ENCODE peak calls at places on chromosomes 2 and 18, in five cellular contexts. B is AG04449, A is heart left ventricle, E is stomach, M is 8988T. L is an unnamed sample.

GRCh38 chr2:144517825-144518699 is 1.9 kb downstream of the ZEB2 start:
- DNase-seq in A (no peak), E (no peak), M (no peak), B (no peak), L (no peak)

GRCh38 chr2:180706694-180707093 is 273.7 kb upstream of the UBE2E3 start:
- DNase-seq in E (no peak), A (no peak), M (no peak), B (no peak), L (no peak)

GRCh38 chr18:10078053-10078452 is 164.2 kb downstream of the VAPA start:
- DNase-seq in B (no peak), E (no peak), M (no peak), A (no peak), L (no peak)

GRCh38 chr2:43345391-43345813 is 119.0 kb upstream of the ZFP36L2 start:
- DNase-seq in B (no peak), M (no peak), A (no peak), E (no peak), L (no peak)

GRCh38 chr2:240986787-240987411 is 11.5 kb upstream of the SNED1 start:
- DNase-seq in E (no peak), B (peak), A (peak), M (no peak), L (peak)

GRCh38 chr2:156340818-156341481 is 8.4 kb upstream of the NR4A2 start:
- DNase-seq in B (no peak), A (no peak), M (no peak), E (no peak), L (no peak)

GRCh38 chr2:217954469-217954868 is 48.3 kb downstream of the TNS1 start:
- DNase-seq in A (peak), M (no peak), E (no peak), B (no peak), L (peak)

GRCh38 chr18:14942275-14942674 is 194.3 kb downstream of the ANKRD30B start:
- DNase-seq in B (no peak), E (no peak), M (no peak), A (no peak), L (no peak)

GRCh38 chr18:11955299-11956029 is 25.8 kb upstream of the IMPA2 start:
- DNase-seq in M (no peak), E (no peak), A (peak), B (no peak), L (no peak)

GRCh38 chr2:108560241-108560811 is 26.1 kb downstream of the LIMS1 start:
- DNase-seq in M (no peak), B (no peak), E (no peak), A (no peak), L (no peak)

GRCh38 chr18:53920312-53921075 is 304.0 kb downstream of the MBD2 start:
- DNase-seq in E (no peak), A (no peak), B (no peak), M (no peak), L (no peak)

GRCh38 chr2:99754215-99754614 is 264.4 kb upstream of the REV1 start:
- DNase-seq in M (no peak), E (no peak), B (peak), A (no peak), L (no peak)

GRCh38 chr2:165621086-165621560 is 151.6 kb downstream of the CSRNP3 start:
- DNase-seq in B (no peak), E (peak), M (no peak), A (no peak), L (no peak)

GRCh38 chr2:234403074-234403473 is 93.8 kb downstream of the ARL4C start:
- DNase-seq in A (no peak), B (no peak), E (no peak), M (no peak), L (no peak)

GRCh38 chr2:29212009-29212408 is 96.8 kb downstream of the CLIP4 start:
- DNase-seq in B (no peak), A (no peak), E (no peak), M (no peak), L (no peak)

GRCh38 chr2:158228943-158229508 is 127.3 kb downstream of the UPP2 start:
- DNase-seq in B (no peak), M (no peak), A (no peak), E (no peak), L (no peak)

GRCh38 chr2:20231632-20232031 is 6.7 kb upstream of the SDC1 start:
- DNase-seq in B (no peak), E (peak), A (peak), M (peak), L (peak)

GRCh38 chr2:98709530-98709929 is 21.4 kb downstream of the MGAT4A start:
- DNase-seq in A (no peak), B (no peak), M (no peak), E (peak), L (no peak)

GRCh38 chr2:11998626-11999378 is 252.4 kb downstream of the LPIN1 start:
- DNase-seq in E (no peak), B (no peak), M (no peak), A (no peak), L (no peak)

L was measured in mucosa of descending colon.